ENCODE peak calls at places on chromosomes 11 and 22, in four cellular contexts. E, Z, C and F are unnamed samples.

GRCh38 chr22:24554316-24555159 is at the start of gene GUCD1:
- DNase-seq in E (peak), Z (peak), C (no peak), F (peak)

GRCh38 chr11:77039491-77040400 is 5.5 kb downstream of the B3GNT6 start:
- DNase-seq in E (no peak), Z (peak), C (no peak), F (peak)

GRCh38 chr22:23199159-23199558 is 18.9 kb downstream of the BCR start:
- DNase-seq in E (no peak), Z (no peak), C (no peak), F (no peak)

GRCh38 chr11:119734788-119735187 is 5.8 kb upstream of the NECTIN1 start:
- DNase-seq in E (no peak), Z (no peak), C (no peak), F (no peak)

GRCh38 chr11:120563698-120564572 is 52.4 kb downstream of the GRIK4 start:
- DNase-seq in E (no peak), Z (peak), C (no peak), F (peak)

GRCh38 chr11:1140642-1141490 is 16.9 kb upstream of the MUC5AC start:
- DNase-seq in E (no peak), Z (no peak), C (no peak), F (no peak)

GRCh38 chr11:75473684-75474083 is 40.7 kb upstream of the KLHL35 start:
- DNase-seq in E (no peak), Z (no peak), C (no peak), F (no peak)

GRCh38 chr22:28999510-29000224 is 62.0 kb downstream of the C22orf31 start:
- DNase-seq in E (no peak), Z (no peak), C (no peak), F (no peak)

GRCh38 chr11:62370743-62371440 is 33.6 kb downstream of the ASRGL1 start:
- DNase-seq in E (no peak), Z (no peak), C (no peak), F (no peak)

GRCh38 chr11:78282821-78283220 is 94.1 kb downstream of the USP35 start:
- DNase-seq in E (no peak), Z (no peak), C (no peak), F (no peak)

GRCh38 chr22:29727248-29727551 is 7.4 kb downstream of the CABP7 start:
- DNase-seq in E (peak), Z (peak), C (no peak), F (peak)

GRCh38 chr11:24511518-24511917 is 14.7 kb downstream of the LUZP2 start:
- DNase-seq in E (no peak), Z (no peak), C (no peak), F (no peak)

GRCh38 chr11:102319544-102319943 is 2.3 kb downstream of the BIRC3 start:
- DNase-seq in E (no peak), Z (no peak), C (no peak), F (no peak)

GRCh38 chr11:102318469-102318868 is 1.2 kb downstream of the BIRC3 start:
- DNase-seq in E (peak), Z (no peak), C (peak), F (no peak)

GRCh38 chr11:102317768-102318103 is 452 bp downstream of the BIRC3 start:
- DNase-seq in E (peak), Z (no peak), C (no peak), F (no peak)

GRCh38 chr11:102316505-102316904 is 779 bp upstream of the BIRC3 start:
- DNase-seq in E (no peak), Z (no peak), C (no peak), F (no peak)

GRCh38 chr11:102317099-102317767 is at the start of gene BIRC3:
- DNase-seq in E (peak), Z (peak), C (peak), F (peak)
- TF ChIP-seq CTCF in E (no peak), Z (peak), C (no peak), F (peak)

GRCh38 chr11:64007160-64007628 is 21.0 kb downstream of the OTUB1 start:
- DNase-seq in E (no peak), Z (peak), C (no peak), F (no peak)
- TF ChIP-seq CTCF in E (no peak), Z (no peak), C (no peak), F (no peak)

DNA sequence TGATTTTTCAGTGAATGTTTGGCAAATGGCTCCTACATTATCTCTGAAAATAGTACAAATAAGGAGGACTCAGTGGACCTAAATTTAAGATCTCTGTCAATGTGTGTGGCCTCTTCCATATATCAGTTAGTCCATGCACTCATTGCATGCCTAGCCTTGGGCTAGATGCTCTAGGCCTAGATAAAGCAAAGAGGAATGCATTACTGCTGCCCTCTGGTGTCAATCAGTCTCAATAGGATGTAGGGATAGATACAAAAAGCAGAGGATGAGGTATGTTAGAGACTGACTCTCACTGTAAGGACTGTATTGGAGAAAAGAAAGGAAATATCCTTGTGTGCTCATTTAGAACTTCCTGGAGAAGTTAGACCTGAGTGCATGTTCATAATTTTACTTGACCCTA is 42.0 kb downstream of the MS4A2 start:
- DNase-seq in E (peak), Z (peak), C (no peak), F (peak)
- TF ChIP-seq CTCF in E (peak), Z (no peak), C (no peak), F (peak)

GRCh38 chr11:117820071-117820470 is 4.5 kb downstream of the FXYD2 start:
- DNase-seq in E (no peak), Z (no peak), C (no peak), F (no peak)

GRCh38 chr11:117818036-117818858 is 6.3 kb downstream of the FXYD2 start:
- DNase-seq in E (peak), Z (peak), C (peak), F (peak)

GRCh38 chr11:117820516-117820915 is 4.0 kb downstream of the FXYD2 start:
- DNase-seq in E (no peak), Z (no peak), C (no peak), F (no peak)

GRCh38 chr11:117817213-117818035 is 7.1 kb downstream of the FXYD2 start:
- DNase-seq in E (peak), Z (peak), C (peak), F (peak)

DNA sequence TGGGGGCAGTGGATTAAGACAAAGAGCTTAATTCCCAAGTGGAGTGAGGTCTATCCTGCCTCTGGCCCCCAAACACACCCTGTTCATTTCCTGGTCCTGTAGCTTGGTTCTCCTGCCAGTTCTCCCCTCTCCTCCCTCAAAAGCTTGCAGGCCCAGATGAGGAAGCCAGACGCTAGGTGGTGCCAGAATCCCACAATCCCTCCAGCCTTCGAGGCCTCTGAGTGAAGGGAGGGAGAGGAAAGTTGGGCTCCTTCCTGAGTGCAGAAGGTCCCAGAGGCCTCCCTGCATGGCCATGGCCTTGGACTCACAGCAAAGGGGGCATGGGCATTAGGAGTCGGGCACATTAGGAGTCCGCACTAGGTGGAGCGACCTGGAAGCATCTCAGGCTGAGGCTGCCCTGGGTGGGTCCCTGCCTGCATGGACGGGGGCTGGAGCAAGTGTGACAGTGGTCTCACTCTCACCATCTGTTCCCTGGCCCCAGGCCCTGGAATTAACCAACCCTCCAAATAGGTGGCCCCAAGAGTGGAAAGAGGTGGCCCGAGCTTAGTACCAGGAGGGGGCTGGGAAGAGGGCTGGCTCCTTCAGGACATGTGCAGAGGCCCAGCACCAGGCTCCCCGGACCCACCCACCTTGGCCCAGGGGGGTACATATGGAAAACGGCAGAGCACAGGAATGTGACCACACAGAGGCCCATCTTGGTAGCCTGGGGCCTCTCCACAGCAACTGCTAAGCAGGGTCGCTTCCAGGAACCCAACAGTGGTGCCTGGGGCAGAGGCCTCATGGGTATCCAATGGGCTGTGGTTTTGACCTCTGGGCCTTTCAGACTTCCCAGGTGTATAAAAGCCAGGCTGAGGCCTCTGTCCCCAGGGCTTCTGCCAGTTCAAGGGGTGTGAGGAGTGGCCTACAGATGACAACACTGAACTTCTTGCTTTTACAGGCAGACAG is 5.2 kb downstream of the FXYD2 start:
- DNase-seq in E (peak), Z (peak), C (no peak), F (no peak)
- TF ChIP-seq CTCF in E (peak), Z (peak), C (no peak), F (peak)